ENCODE peak calls at places on chromosome 18, in five cellular contexts. D is neural progenitor cell, H is upper lobe of right lung, B is ovary, U is PC-9. C is an unnamed sample.

GRCh38 chr18:44691148-44691925 is 10.6 kb downstream of the SETBP1 start:
- DNase-seq in D (no peak), H (no peak), B (no peak), U (no peak), C (no peak)

GRCh38 chr18:61870151-61870550 is 22.7 kb downstream of the RNF152 start:
- DNase-seq in D (no peak), H (no peak), B (no peak), U (no peak), C (no peak)

GRCh38 chr18:37019157-37019571 is 190.2 kb downstream of the KIAA1328 start:
- DNase-seq in D (peak; percentile 42), H (peak; percentile 19), B (no peak), U (peak; percentile 22), C (peak; percentile 10)

GRCh38 chr18:23784811-23785245 is 95.6 kb downstream of the LAMA3 start:
- DNase-seq in D (no peak), H (no peak), B (no peak), U (no peak), C (no peak)

GRCh38 chr18:74534981-74535649 is 815 bp downstream of the CNDP1 start:
- DNase-seq in D (no peak), H (no peak), B (no peak), U (peak; percentile 16), C (no peak)

GRCh38 chr18:46290440-46291020 is 186.3 kb downstream of the HAUS1 start:
- DNase-seq in D (no peak), H (peak; percentile 47), B (no peak), U (no peak), C (no peak)

GRCh38 chr18:6370410-6370809 is 44.3 kb downstream of the L3MBTL4 start:
- DNase-seq in D (no peak), H (no peak), B (no peak), U (no peak), C (no peak)

GRCh38 chr18:25058520-25058919 is 293.4 kb downstream of the ZNF521 start:
- DNase-seq in D (no peak), H (no peak), B (no peak), U (no peak), C (no peak)

GRCh38 chr18:36756262-36756661 is 72.5 kb downstream of the TPGS2 start:
- DNase-seq in D (no peak), H (no peak), B (no peak), U (peak; percentile 19), C (no peak)

GRCh38 chr18:66867653-66868052 is 263.8 kb upstream of the CDH19 start:
- DNase-seq in D (no peak), H (no peak), B (no peak), U (no peak), C (no peak)

GRCh38 chr18:62846334-62846733 is 131.0 kb downstream of the PHLPP1 start:
- DNase-seq in D (no peak), H (no peak), B (no peak), U (no peak), C (no peak)

GRCh38 chr18:47595816-47596501 is 334.5 kb downstream of the SMAD2 start:
- DNase-seq in D (peak; percentile 28), H (no peak), B (no peak), U (no peak), C (peak; percentile 78)
- TF ChIP-seq CTCF in D (peak; percentile 52), H (peak; percentile 37), B (no peak), U (peak; percentile 26), C (peak; percentile 80)

GRCh38 chr18:53441761-53442414 is 782.6 kb downstream of the MBD2 start:
- DNase-seq in D (no peak), H (no peak), B (no peak), U (no peak), C (no peak)
- H3K4me3 ChIP-seq in D (no peak overlapping the region), H (no peak overlapping the region), B (no peak overlapping the region), U (no peak overlapping the region), C (no peak overlapping the region)

DNA sequence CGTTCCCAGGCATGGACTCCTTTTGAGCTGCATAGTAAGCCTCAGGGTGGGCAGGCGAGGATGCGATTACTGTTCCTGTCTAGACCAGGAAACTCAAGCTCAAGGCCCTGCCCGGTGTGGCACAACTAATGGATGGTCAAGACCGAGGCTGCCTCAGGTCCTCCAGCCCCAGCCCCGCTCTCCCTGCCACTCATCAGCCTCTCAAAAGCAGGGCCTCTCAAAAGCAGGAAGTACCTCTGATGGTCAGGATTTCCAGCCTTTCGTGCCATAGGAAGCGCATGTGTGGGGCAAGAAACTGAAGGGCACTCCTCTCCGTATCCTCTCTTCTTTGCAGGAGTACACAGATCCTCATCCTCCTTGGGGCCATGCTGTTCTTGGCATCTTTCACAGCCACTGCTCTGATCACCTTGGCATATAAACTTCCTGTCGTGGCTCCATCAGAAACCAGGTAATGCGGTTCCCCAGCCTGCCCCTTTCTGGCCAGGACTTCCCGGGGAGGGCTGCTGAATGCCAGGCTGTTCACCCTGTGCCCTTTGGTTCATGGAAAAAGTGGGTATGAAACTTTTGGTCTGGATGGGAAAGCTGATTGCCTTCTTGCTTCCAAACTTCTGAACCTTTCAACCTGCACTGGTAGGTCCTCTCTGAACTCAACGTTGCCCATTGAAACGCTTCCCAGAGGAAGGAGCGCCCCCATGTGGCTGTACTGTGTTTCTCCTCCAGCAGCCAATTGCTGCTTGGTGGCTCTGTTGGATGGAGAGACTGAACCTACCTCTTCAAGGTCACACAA is 82.8 kb upstream of the SEC11C start:
- DNase-seq in D (peak; percentile 85), H (peak; percentile 71), B (peak; percentile 63), U (peak; percentile 62), C (peak; percentile 90)
- H3K27ac ChIP-seq in D (no peak overlapping the region), H (no peak overlapping the region), B (no peak overlapping the region), U (no peak overlapping the region), C (no peak overlapping the region)

DNA sequence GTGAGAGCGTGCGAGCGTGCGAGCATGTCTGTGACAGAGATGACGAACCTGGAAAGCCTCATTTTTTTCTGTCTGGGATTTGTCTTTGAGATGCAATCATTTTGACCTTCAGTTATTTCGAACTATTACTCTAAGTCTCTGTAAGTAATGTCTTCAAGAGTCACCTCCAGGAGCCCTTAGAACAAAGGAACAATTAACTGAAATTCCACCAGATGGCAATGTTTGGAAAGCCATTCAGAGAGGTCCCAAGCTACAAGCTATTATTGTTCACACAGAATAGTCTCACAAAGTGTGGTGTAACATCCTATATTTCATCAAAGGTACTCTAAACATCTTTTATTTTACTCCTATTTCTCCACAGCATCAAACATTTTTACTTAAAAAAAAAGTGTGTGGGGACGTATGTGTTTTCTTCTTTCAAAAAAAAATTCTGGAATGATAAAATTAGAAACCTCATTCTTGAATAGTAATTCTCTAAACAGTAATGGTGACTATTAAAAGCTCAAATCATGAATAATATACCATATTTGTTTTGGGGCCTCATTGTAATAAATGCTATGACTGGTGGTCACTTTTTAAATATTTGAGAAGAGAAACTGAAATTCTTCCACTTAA is 35.1 kb upstream of the MAPRE2 start:
- DNase-seq in D (peak; percentile 67), H (no peak), B (no peak), U (peak; percentile 6), C (no peak)
- TF ChIP-seq CTCF in D (peak; percentile 72), H (peak; percentile 72), B (peak; percentile 61), U (peak; percentile 61), C (peak; percentile 47)

GRCh38 chr18:72867721-72868665 is at the start of gene NETO1:
- DNase-seq in D (peak; percentile 69), H (no peak), B (no peak), U (no peak), C (peak; percentile 56)
- H3K4me3 ChIP-seq in D (peak within 1 kb of the TSS; percentile 63), H (peak within 1 kb of the TSS; percentile 10), B (no peak within 1 kb of the TSS), U (no peak within 1 kb of the TSS), C (peak within 1 kb of the TSS; percentile 57)

GRCh38 chr18:76444436-76445105 is 50.5 kb downstream of the ZNF516 start:
- DNase-seq in D (no peak), H (no peak), B (no peak), U (no peak), C (no peak)

GRCh38 chr18:76443519-76444435 is 51.3 kb downstream of the ZNF516 start:
- DNase-seq in D (no peak), H (no peak), B (no peak), U (no peak), C (no peak)

GRCh38 chr18:76446321-76446720 is 48.7 kb downstream of the ZNF516 start:
- DNase-seq in D (no peak), H (no peak), B (no peak), U (no peak), C (no peak)

GRCh38 chr18:76445741-76446232 is 49.3 kb downstream of the ZNF516 start:
- DNase-seq in D (no peak), H (peak; percentile 52), B (no peak), U (no peak), C (no peak)

GRCh38 chr18:76445275-76445674 is 49.8 kb downstream of the ZNF516 start:
- DNase-seq in D (no peak), H (no peak), B (no peak), U (no peak), C (no peak)
- H3K27ac ChIP-seq in D (no peak overlapping the region), H (no peak overlapping the region), B (peak overlapping the region; percentile 8), U (no peak overlapping the region), C (no peak overlapping the region)

DNA sequence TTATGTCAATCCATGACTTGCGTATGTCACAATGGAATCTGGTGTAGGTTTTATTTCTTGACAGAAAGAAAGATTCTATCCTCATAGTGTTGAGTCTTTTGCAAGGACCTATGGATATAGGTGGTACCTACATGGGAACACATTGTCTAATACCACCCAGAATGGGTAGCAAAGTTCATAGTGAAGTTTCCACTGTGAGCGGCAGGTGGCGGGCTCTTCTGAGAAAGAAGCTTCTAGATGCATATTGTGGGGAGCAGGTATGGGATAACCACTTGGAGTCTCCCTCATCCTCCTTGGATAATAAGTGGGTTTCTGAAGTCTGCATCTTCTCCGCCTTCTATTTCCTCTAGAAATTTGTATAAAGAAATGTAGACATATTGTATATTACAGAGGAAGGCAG is 44.9 kb downstream of the LINC00305 start:
- DNase-seq in D (peak; percentile 16), H (no peak), B (no peak), U (peak; percentile 1), C (no peak)
- TF ChIP-seq CTCF in D (peak; percentile 33), H (no peak), B (no peak), U (peak; percentile 43), C (no peak)

GRCh38 chr18:961644-962355 is 57.1 kb downstream of the ADCYAP1 start:
- DNase-seq in D (peak; percentile 25), H (no peak), B (peak; percentile 14), U (peak; percentile 49), C (peak; percentile 21)
- H3K4me3 ChIP-seq in D (peak overlapping the region; percentile 49), H (peak overlapping the region; percentile 31), B (peak overlapping the region; percentile 41), U (peak overlapping the region; percentile 41), C (no peak overlapping the region)

DNA sequence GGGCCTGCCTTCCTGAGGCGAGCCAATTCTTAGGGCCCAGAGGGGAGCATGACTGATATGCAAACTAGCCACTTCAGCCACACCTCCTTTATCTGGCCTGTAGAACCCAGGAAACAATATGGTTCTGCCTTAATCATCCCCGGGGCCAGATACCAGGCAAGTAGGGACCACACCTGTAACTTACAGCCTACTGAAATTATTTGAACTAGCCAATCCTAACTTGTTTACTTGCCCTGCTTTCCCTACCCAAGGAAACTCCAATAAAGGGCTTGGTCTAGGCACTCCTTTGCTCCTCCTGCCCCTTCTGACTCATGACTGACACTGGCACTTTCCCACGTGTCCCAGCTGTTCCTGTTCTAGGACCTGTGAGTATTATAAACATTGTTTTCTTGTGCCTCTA is 57.6 kb downstream of the MYOM1 start:
- DNase-seq in D (no peak), H (no peak), B (no peak), U (no peak), C (no peak)
- H3K27ac ChIP-seq in D (no peak overlapping the region), H (no peak overlapping the region), B (no peak overlapping the region), U (no peak overlapping the region), C (no peak overlapping the region)